ENCODE peak calls at places on chromosomes 16 and 17, in eight cellular contexts. A, C, D, G, B, V, K and S are unnamed samples.

GRCh38 chr16:62870554-62870953 is 834.3 kb upstream of the CDH8 start:
- DNase-seq in C (peak), B (no peak), A (no peak), D (no peak), V (no peak), G (no peak), K (no peak), S (no peak)

GRCh38 chr17:79916991-79917901 is 78.0 kb upstream of the CBX4 start:
- DNase-seq in B (no peak), K (no peak), C (no peak), A (no peak), G (no peak), V (no peak), D (no peak), S (no peak)

GRCh38 chr17:45425125-45425983 is 7.3 kb downstream of the ARHGAP27 start:
- DNase-seq in K (no peak), B (peak), C (no peak), A (peak), G (no peak), D (no peak), V (no peak), S (no peak)

GRCh38 chr16:56263711-56264608 is 72.7 kb downstream of the GNAO1 start:
- DNase-seq in D (no peak), B (no peak), A (no peak), G (no peak), K (no peak), V (no peak), C (no peak), S (no peak)

GRCh38 chr17:12070561-12070960 is 49.9 kb downstream of the MAP2K4 start:
- DNase-seq in A (no peak), C (no peak), K (no peak), B (no peak), G (no peak), D (no peak), V (no peak), S (no peak)

GRCh38 chr16:261031-261691 is 14.6 kb downstream of the RGS11 start:
- DNase-seq in D (no peak), K (no peak), G (no peak), V (no peak), B (no peak), A (no peak), C (no peak), S (no peak)

GRCh38 chr16:11076259-11077018 is 132.1 kb downstream of the CLEC16A start:
- DNase-seq in A (peak), C (no peak), B (no peak), V (peak), G (peak), D (no peak), K (no peak), S (no peak)

GRCh38 chr16:84810518-84811273 is 9.1 kb upstream of the CRISPLD2 start:
- DNase-seq in G (no peak), D (peak), V (peak), K (peak), A (peak), B (no peak), C (no peak), S (no peak)

GRCh38 chr17:28545787-28546415 is 6.5 kb downstream of the UNC119 start:
- DNase-seq in A (no peak), K (no peak), D (no peak), C (no peak), G (no peak), V (no peak), B (no peak), S (no peak)

GRCh38 chr17:36824678-36825091 is 112.6 kb upstream of the LHX1 start:
- DNase-seq in D (no peak), V (no peak), B (no peak), C (no peak), G (no peak), A (no peak), K (no peak), S (no peak)

GRCh38 chr16:67236551-67237395 is 9.8 kb downstream of the TMEM208 start:
- DNase-seq in V (peak), G (peak), B (no peak), D (no peak), A (peak), K (peak), C (peak), S (peak)

GRCh38 chr17:2081564-2081963 is 26.7 kb downstream of the HIC1 start:
- DNase-seq in A (no peak), B (no peak), D (no peak), G (no peak), K (peak), V (no peak), C (no peak), S (no peak)

GRCh38 chr17:79944251-79944812 is 91.3 kb downstream of the TBC1D16 start:
- DNase-seq in V (no peak), C (no peak), D (no peak), B (no peak), G (no peak), K (no peak), A (no peak), S (no peak)

GRCh38 chr17:58538801-58539410 is 24.5 kb upstream of the MTMR4 start:
- DNase-seq in D (no peak), C (no peak), G (no peak), A (no peak), B (no peak), V (no peak), K (no peak), S (no peak)

GRCh38 chr17:7982666-7983065 is 19.7 kb upstream of the GUCY2D start:
- DNase-seq in G (no peak), V (no peak), C (no peak), A (no peak), B (no peak), D (no peak), K (no peak), S (no peak)

GRCh38 chr17:42928714-42929496 is 28.3 kb downstream of the G6PC1 start:
- DNase-seq in A (peak), B (no peak), G (no peak), V (peak), K (peak), C (peak), D (peak), S (no peak)

GRCh38 chr16:14325921-14326401 is 254.8 kb downstream of the MRTFB start:
- DNase-seq in G (no peak), V (no peak), D (peak), C (no peak), B (peak), A (no peak), K (no peak), S (no peak)

GRCh38 chr16:13957197-13958078 is 37.5 kb downstream of the ERCC4 start:
- DNase-seq in C (peak), V (peak), G (no peak), K (peak), A (peak), B (peak), D (peak), S (no peak)

GRCh38 chr17:67165201-67165600 is 79.8 kb downstream of the HELZ start:
- DNase-seq in A (no peak), K (no peak), G (no peak), C (no peak), D (no peak), V (no peak), B (no peak), S (no peak)

GRCh38 chr16:50059111-50059510 is 6.7 kb upstream of the HEATR3 start:
- DNase-seq in D (no peak), G (no peak), C (no peak), K (no peak), B (no peak), V (no peak), A (no peak), S (no peak)

GRCh38 chr16:91484-91883 is 13.5 kb downstream of the MPG start:
- DNase-seq in A (no peak), C (no peak), D (no peak), B (peak), V (no peak), G (no peak), K (no peak), S (no peak)

GRCh38 chr17:39841202-39841601 is 22.9 kb downstream of the IKZF3 start:
- DNase-seq in K (no peak), A (no peak), G (no peak), C (no peak), B (no peak), D (no peak), V (no peak), S (no peak)

GRCh38 chr16:88314991-88315542 is 67.7 kb upstream of the ZNF469 start:
- DNase-seq in B (no peak), V (no peak), A (no peak), K (no peak), C (no peak), D (no peak), G (no peak), S (no peak)

GRCh38 chr17:50934672-50935200 is 68.6 kb upstream of the TOB1 start:
- DNase-seq in G (no peak), D (no peak), K (no peak), C (no peak), V (no peak), B (no peak), A (no peak), S (no peak)

GRCh38 chr17:48236681-48237134 is 129.1 kb downstream of the SNX11 start:
- DNase-seq in V (peak), C (no peak), A (no peak), D (no peak), B (no peak), G (no peak), K (no peak), S (no peak)

GRCh38 chr17:32100971-32101631 is 41.2 kb upstream of the RHOT1 start:
- DNase-seq in D (no peak), G (no peak), K (no peak), B (peak), C (no peak), A (no peak), V (no peak), S (no peak)